ENCODE peak calls at places on chromosomes 12 and 14, in six cellular contexts. S is AG04450, K is transverse colon, B is stomach, P is ovary, Y is SJSA1. G is an unnamed sample. For H3K27me3, the result is how much of the 10 kb centered on the place peaks cover.

GRCh38 chr14:54127526-54127925 is 170.9 kb upstream of the BMP4 start:
- DNase-seq in K (no peak), S (no peak), Y (no peak), P (no peak), B (no peak), G (no peak)

GRCh38 chr14:23109769-23110168 is 5.0 kb upstream of the CIROP start:
- DNase-seq in B (no peak), S (no peak), Y (no peak), P (no peak), K (no peak), G (no peak)

GRCh38 chr12:39145175-39145999 is 240.0 kb upstream of the CPNE8 start:
- DNase-seq in P (peak), B (peak), S (no peak), Y (peak), K (peak), G (no peak)

GRCh38 chr14:63852817-63853730 is at the start of gene SYNE2:
- DNase-seq in P (peak), Y (peak), B (peak), S (no peak), K (peak), G (peak)

GRCh38 chr14:104389326-104390220 is 190.0 kb upstream of the C14orf180 start:
- DNase-seq in S (no peak), P (no peak), B (peak), Y (no peak), K (no peak), G (peak)

GRCh38 chr12:49583361-49584094 is 15.6 kb upstream of the MCRS1 start:
- DNase-seq in K (no peak), P (no peak), Y (no peak), B (no peak), S (no peak), G (no peak)

GRCh38 chr14:69643430-69644200 is 32.2 kb downstream of the SUSD6 start:
- DNase-seq in B (peak), S (no peak), P (peak), K (peak), Y (no peak), G (no peak)

GRCh38 chr14:70052990-70053389 is 135.8 kb downstream of the SLC8A3 start:
- DNase-seq in P (no peak), S (no peak), Y (no peak), K (no peak), B (no peak), G (no peak)

GRCh38 chr12:21780786-21781185 is 6.3 kb upstream of the KCNJ8 start:
- DNase-seq in P (no peak), K (no peak), S (no peak), B (no peak), Y (no peak), G (no peak)

GRCh38 chr12:18340796-18341195 is 79.5 kb downstream of the PIK3C2G start:
- DNase-seq in K (no peak), Y (no peak), B (no peak), P (no peak), S (no peak), G (no peak)

GRCh38 chr12:38905480-38906351 is at the start of gene CPNE8:
- DNase-seq in S (no peak), P (peak), B (peak), Y (no peak), K (peak), G (peak)

GRCh38 chr12:12817611-12818010 is 4.5 kb downstream of the DDX47 start:
- DNase-seq in Y (no peak), K (no peak), S (no peak), B (no peak), P (no peak), G (no peak)

GRCh38 chr12:81639196-81639595 is 120.0 kb downstream of the PPFIA2 start:
- DNase-seq in B (no peak), Y (peak), P (no peak), S (no peak), K (no peak), G (no peak)

GRCh38 chr12:6044082-6044481 is 80.4 kb downstream of the VWF start:
- DNase-seq in P (no peak), Y (no peak), S (no peak), K (no peak), B (no peak), G (no peak)

GRCh38 chr12:54173066-54173726 is 15.6 kb downstream of the SMUG1 start:
- DNase-seq in S (no peak), B (peak), K (peak), P (peak), Y (peak), G (peak)

GRCh38 chr12:54172102-54172630 is 16.6 kb downstream of the SMUG1 start:
- DNase-seq in B (no peak), P (no peak), S (no peak), K (no peak), Y (no peak), G (no peak)

GRCh38 chr12:54175130-54175963 is 13.4 kb downstream of the SMUG1 start:
- DNase-seq in Y (no peak), S (no peak), B (peak), K (no peak), P (no peak), G (no peak)

GRCh38 chr12:54169036-54169435 is 19.7 kb downstream of the SMUG1 start:
- DNase-seq in P (no peak), K (no peak), S (no peak), Y (no peak), B (no peak), G (no peak)

GRCh38 chr12:54173906-54174471 is 14.8 kb downstream of the SMUG1 start:
- DNase-seq in P (no peak), S (no peak), B (no peak), K (no peak), Y (no peak), G (no peak)
- H3K27me3 ChIP-seq in P (under half), S (half or more), B (under half), K (half or more), Y (under half), G (under half)

DNA sequence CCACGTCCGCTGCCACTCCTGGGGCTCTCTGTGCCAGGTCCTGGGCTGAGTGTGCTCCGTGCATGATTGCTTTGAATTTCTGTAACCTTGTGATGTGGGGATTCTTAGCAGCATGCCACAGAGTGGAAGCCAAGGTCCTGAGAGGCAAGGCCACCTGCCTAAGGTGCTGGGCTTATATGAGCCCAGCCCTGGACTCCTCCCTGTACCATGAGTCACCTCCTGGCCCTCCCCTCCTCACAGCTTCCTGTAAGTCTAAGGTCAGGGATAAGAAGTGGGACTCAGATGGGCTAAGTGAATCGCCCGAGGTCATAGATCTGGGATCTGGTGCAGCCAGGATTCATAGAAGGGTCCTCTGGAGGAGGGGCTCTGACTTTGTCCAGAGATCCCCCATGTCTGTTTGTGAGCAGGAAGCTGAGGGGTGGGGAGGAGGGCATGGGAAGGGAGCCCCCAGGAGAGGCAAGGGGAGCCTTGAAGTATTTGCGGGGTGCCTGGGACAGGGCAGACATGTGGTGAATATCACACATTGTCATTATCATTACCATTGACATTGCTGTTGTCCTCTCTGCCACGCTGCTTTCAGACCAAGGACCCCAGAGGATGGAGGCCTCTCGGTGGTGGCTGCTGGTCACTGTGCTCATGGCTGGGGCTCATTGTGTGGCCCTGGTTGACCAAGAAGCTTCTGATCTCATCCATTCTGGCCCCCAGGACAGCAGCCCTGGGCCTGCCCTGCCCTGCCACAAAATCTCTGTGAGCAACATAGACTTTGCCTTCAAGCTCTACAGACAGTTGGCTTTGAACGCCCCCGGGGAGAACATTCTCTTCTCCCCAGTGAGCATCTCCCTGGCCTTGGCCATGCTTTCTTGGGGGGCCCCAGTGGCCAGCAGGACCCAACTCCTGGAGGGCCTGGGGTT is 28.8 kb downstream of the SERPINA3 start:
- DNase-seq in P (no peak), S (no peak), Y (no peak), K (no peak), B (peak), G (no peak)
- H3K4me3 ChIP-seq in P (no peak), S (no peak), Y (no peak), K (no peak), B (no peak), G (no peak)

GRCh38 chr14:51117579-51117978 is 22.7 kb upstream of the TRIM9 start:
- DNase-seq in Y (no peak), B (no peak), P (no peak), K (no peak), S (no peak), G (no peak)
- H3K27ac ChIP-seq in Y (no peak), B (no peak), P (no peak), K (no peak), S (no peak), G (no peak)

DNA sequence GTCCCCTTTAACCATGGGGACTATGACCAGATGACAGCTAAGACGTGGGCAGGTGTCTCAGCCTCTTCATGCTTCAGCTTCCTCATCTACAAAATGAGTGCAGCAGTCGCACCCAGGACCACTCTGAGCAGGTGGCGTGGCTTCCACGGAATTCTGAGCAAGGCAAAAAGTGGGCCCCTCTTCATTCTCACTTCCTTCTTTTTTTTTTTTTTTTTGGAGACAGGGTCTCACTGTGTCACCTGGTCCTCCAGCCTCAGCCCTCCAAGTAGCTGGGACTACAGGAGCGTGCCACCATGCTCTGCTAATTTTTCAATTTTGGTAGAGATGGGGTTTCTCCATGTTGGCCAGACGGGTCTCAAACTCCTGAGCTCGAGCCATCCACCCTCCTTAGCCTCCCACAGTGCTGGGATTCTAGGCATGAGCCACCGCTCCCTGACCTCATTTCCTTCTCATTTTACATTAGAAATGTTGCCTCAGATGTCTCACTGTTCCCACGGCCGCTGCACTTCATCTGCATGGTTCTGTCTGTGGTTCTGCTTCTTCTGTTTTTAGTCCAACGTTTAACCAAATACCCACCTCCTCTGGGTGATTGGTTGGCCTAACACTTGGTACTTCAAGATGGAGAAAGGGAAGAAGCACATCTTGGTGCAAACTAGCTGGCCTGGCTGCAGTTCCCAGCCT is 41.3 kb upstream of the BCL7A start:
- DNase-seq in K (no peak), Y (no peak), P (no peak), S (no peak), B (no peak), G (no peak)
- H3K27me3 ChIP-seq in K (under half), Y (under half), P (under half), S (under half), B (under half), G (under half)

DNA sequence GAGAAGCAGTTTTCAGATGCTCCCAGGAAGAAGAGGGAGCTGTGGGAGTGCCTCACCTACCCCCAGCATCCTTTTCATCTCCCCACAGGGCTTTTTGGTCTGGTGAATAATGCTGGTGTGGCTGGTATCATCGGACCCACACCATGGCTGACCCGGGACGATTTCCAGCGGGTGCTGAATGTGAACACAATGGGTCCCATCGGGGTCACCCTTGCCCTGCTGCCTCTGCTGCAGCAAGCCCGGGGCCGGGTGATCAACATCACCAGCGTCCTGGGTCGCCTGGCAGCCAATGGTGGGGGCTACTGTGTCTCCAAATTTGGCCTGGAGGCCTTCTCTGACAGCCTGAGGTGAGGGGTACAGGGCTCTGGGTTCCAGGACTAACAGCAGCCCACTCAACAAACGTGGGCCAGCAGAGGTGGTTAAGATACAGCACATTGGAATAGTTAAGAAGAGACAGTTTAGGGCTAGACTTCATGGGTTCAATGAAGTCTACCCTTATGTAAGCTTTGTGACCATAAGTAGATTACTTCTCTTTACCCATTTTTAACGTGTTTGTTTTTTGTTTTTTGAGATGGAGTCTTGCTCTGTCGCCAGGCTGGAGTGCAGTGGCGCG is 1.5 kb downstream of the RDH5 start:
- DNase-seq in Y (no peak), P (no peak), B (no peak), S (no peak), K (no peak), G (no peak)
- H3K4me3 ChIP-seq in Y (no peak), P (no peak), B (peak), S (no peak), K (peak), G (no peak)

G was measured in CD4-positive, alpha-beta memory T cell.